ENCODE peak calls at places on chromosomes 4 and X, in five cellular contexts. U is mammary epithelial cell, D is uterus, Z is AG10803, X is heart left ventricle. W is an unnamed sample.
A peak's percentile ranks its signal among the peaks of the same experiment; 100 is the strongest.

GRCh38 chr4:1297023-1297395 is 7.3 kb downstream of the MAEA start:
- DNase-seq in D (no peak), U (no peak), X (no peak), Z (no peak), W (no peak)

GRCh38 chrX:21711126-21711847 is 46.6 kb downstream of the SMPX start:
- DNase-seq in X (no peak), Z (no peak), D (no peak), U (no peak), W (no peak)

GRCh38 chrX:107738272-107738671 is 37.3 kb downstream of the TSC22D3 start:
- DNase-seq in Z (no peak), D (no peak), U (no peak), X (peak; percentile 66), W (no peak)

GRCh38 chrX:1400049-1400448 is 8.1 kb upstream of the SLC25A6 start:
- DNase-seq in X (no peak), U (no peak), Z (no peak), D (no peak), W (no peak)

GRCh38 chr4:74423101-74423500 is 21.8 kb upstream of the AREG start:
- DNase-seq in X (no peak), D (no peak), Z (peak; percentile 24), U (no peak), W (peak; percentile 83)

GRCh38 chrX:72016881-72017783 is 106.5 kb downstream of the NHSL2 start:
- DNase-seq in D (no peak), U (no peak), Z (no peak), X (no peak), W (no peak)

GRCh38 chr4:165293061-165293460 is 34.4 kb upstream of the MSMO1 start:
- DNase-seq in Z (no peak), X (no peak), D (no peak), U (no peak), W (no peak)

GRCh38 chrX:128754130-128754529 is 701.9 kb upstream of the ACTRT1 start:
- DNase-seq in D (no peak), X (no peak), U (no peak), Z (no peak), W (no peak)

GRCh38 chrX:100413231-100413630 is 3.2 kb upstream of the PCDH19 start:
- DNase-seq in D (no peak), U (peak; percentile 43), Z (peak; percentile 49), X (no peak), W (peak; percentile 34)

GRCh38 chrX:104370089-104370488 is 115.4 kb upstream of the ESX1 start:
- DNase-seq in D (no peak), U (peak; percentile 63), X (no peak), Z (peak; percentile 0), W (no peak)

GRCh38 chr4:138217567-138217966 is 24.6 kb downstream of the SLC7A11 start:
- DNase-seq in D (no peak), X (no peak), U (no peak), Z (no peak), W (no peak)

GRCh38 chr4:4507923-4508322 is 33.9 kb downstream of the STX18 start:
- DNase-seq in D (no peak), Z (no peak), X (no peak), U (no peak), W (no peak)
- TF ChIP-seq CTCF in D (peak; percentile 24), Z (peak; percentile 45), X (no peak), U (peak; percentile 48), W (peak; percentile 74)

DNA sequence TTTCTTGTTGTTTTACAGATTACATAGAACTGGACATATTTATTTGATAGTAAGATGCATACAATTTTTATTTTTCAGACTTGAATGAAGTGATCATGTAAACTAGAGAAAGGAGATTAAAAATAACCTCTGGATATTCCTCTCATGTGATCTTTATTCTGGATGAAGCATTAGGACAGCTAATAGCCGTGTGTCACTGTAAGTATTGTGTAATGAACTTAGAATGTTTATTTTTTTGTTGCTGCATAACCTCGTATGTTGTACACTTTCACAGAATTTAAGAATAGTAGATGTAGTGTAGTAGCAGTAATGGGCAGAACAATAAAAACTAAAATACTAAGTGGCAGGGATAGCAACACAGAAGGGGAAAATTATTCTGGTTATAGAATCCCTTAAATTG is 2094.5 kb upstream of the TENM3 start:
- DNase-seq in D (no peak), Z (no peak), U (no peak), X (no peak), W (no peak)
- TF ChIP-seq CTCF in D (no peak), Z (no peak), U (no peak), X (no peak), W (no peak)

GRCh38 chr4:48445704-48446103 is 37.4 kb upstream of the SLC10A4 start:
- DNase-seq in U (no peak), D (no peak), X (no peak), Z (peak; percentile 15), W (peak; percentile 27)
- TF ChIP-seq CTCF in U (peak; percentile 45), D (no peak), X (peak; percentile 68), Z (peak; percentile 62), W (peak; percentile 85)

GRCh38 chr4:9918475-9918874 is 102.8 kb downstream of the SLC2A9 start:
- DNase-seq in X (no peak), D (no peak), Z (no peak), U (no peak), W (no peak)

GRCh38 chr4:9920029-9920428 is 101.3 kb downstream of the SLC2A9 start:
- DNase-seq in X (no peak), D (no peak), U (no peak), Z (no peak), W (no peak)

GRCh38 chr4:9921326-9921725 is 100.0 kb downstream of the SLC2A9 start:
- DNase-seq in U (no peak), X (no peak), D (no peak), Z (no peak), W (no peak)

GRCh38 chr4:9916937-9917336 is 104.4 kb downstream of the SLC2A9 start:
- DNase-seq in D (no peak), X (no peak), Z (no peak), U (no peak), W (no peak)

GRCh38 chr4:9919047-9919446 is 102.2 kb downstream of the SLC2A9 start:
- DNase-seq in D (no peak), U (no peak), X (no peak), Z (no peak), W (no peak)
- TF ChIP-seq CTCF in D (no peak), U (no peak), X (no peak), Z (no peak), W (no peak)

GRCh38 chrX:118226060-118226428 is 109.4 kb upstream of the KLHL13 start:
- DNase-seq in D (no peak), U (no peak), Z (no peak), X (no peak), W (no peak)
- TF ChIP-seq CTCF in D (peak; percentile 52), U (peak; percentile 51), Z (peak; percentile 28), X (peak; percentile 46), W (peak; percentile 58)

GRCh38 chr4:86565641-86566040 is 28.5 kb upstream of the PTPN13 start:
- DNase-seq in U (no peak), D (no peak), X (no peak), Z (no peak), W (no peak)

GRCh38 chr4:86569103-86569870 is 24.8 kb upstream of the PTPN13 start:
- DNase-seq in X (no peak), D (no peak), U (no peak), Z (no peak), W (no peak)

GRCh38 chr4:86560447-86560846 is 33.7 kb upstream of the PTPN13 start:
- DNase-seq in U (no peak), Z (no peak), D (no peak), X (no peak), W (no peak)

GRCh38 chr4:86558799-86559198 is 35.3 kb upstream of the PTPN13 start:
- DNase-seq in X (no peak), U (peak; percentile 87), D (no peak), Z (no peak), W (peak; percentile 9)

GRCh38 chr4:86564795-86565194 is 29.3 kb upstream of the PTPN13 start:
- DNase-seq in U (no peak), D (no peak), X (no peak), Z (peak; percentile 9), W (no peak)
- TF ChIP-seq CTCF in U (no peak), D (no peak), X (no peak), Z (no peak), W (no peak)

GRCh38 chr4:65089666-65090065 is 580.6 kb downstream of the EPHA5 start:
- DNase-seq in D (no peak), Z (no peak), U (peak; percentile 7), X (no peak), W (no peak)
- TF ChIP-seq CTCF in D (no peak), Z (no peak), U (no peak), X (no peak), W (no peak)

GRCh38 chr4:44869985-44870384 is 143.6 kb upstream of the GNPDA2 start:
- DNase-seq in Z (no peak), X (peak; percentile 37), U (no peak), D (no peak), W (no peak)

DNA sequence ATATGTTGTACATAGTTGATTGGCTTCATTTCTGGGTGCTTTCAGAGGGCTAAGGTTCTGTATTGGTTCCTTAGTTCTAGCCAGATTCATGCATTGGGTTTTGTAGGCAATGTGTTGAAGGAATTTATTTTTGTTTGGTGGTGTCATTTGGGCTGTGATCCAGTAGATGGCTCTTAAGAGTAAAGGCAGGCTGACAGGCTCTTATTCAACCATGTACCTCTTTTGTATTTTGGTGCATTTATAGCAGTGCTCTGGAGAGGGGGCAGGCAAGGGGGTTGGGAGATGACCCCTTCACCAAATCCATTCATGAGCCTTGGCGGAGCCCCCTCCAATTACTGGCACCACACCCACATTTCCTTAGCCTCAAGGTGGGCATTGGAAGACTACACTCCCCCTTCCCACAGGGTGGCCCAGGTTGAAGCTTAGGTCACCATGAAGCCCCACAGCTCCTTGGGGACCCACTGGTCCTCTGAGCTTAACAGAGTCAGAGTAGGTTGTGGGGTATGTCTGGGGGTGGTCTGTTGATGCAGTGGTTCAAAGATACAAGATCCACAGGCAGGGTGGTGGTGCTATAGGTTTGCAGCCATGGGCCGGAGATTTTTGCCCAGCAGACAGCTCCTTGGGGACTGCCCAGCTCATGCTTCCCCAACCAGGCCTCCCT is 143.0 kb upstream of the GNPDA2 start:
- DNase-seq in Z (no peak), D (no peak), X (no peak), U (peak; percentile 5), W (no peak)
- TF ChIP-seq CTCF in Z (no peak), D (no peak), X (no peak), U (no peak), W (no peak)

DNA sequence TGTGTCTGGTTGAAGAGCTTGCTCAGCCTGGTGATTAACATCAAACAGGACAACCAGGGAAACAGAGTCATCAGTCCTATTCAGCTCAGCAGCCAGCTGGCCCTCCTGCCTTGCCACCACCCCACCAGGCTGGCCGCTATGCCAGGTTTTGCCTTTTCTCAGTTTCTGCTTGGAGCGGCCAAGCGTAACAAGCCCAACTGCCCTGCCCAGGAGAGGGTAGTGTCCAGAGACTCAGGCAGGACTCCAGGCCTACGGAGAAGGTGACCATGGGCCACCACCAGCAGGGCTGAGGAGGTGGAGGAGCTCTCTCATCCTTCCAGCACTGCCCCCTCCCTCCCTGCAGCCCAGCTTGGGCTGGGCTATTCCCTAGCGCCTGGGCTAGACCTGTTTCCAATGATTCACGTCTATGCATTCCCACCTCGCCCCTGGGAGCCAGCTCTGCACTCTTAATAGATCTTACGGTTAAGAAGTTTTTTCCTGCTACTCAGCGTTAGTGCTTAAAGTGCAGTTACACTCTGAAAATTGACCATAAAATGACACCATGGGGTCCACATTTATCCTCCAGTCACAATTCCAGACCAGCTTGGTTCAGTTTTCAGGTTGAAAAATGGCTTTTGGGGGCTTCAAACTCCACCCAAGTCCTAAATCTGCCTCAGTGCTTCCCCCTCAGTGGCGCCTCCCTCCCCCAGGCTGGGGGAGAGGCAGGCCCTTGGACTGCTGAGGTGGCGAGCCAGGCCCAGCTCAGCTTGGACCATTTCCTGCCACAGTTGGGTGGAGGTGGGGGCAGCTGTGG is 124.0 kb upstream of the PJA1 start:
- DNase-seq in U (no peak), D (no peak), Z (no peak), X (no peak), W (no peak)
- TF ChIP-seq CTCF in U (no peak), D (no peak), Z (no peak), X (no peak), W (no peak)